ENCODE peak calls at places on chromosomes 6 and 20, in four cellular contexts. V is psoas muscle, K is fibroblast of lung, H is AG10803. P is an unnamed sample.

GRCh38 chr20:54167909-54168872 is 5.6 kb downstream of the CYP24A1 start:
- DNase-seq in V (no peak), K (peak), H (no peak), P (peak)

GRCh38 chr6:114364295-114364694 is 21.5 kb upstream of the HS3ST5 start:
- DNase-seq in V (no peak), K (peak), H (no peak), P (peak)

GRCh38 chr6:34424200-34425131 is 1.4 kb downstream of the RPS10 start:
- DNase-seq in V (no peak), K (no peak), H (no peak), P (no peak)

GRCh38 chr6:140537834-140538680 is 1163.6 kb upstream of the CITED2 start:
- DNase-seq in V (no peak), K (peak), H (peak), P (peak)

GRCh38 chr6:101365181-101365580 is 28.3 kb upstream of the GRIK2 start:
- DNase-seq in V (no peak), K (no peak), H (no peak), P (no peak)

GRCh38 chr6:119147101-119148053 is 68.9 kb upstream of the FAM184A start:
- DNase-seq in V (peak), K (peak), H (peak), P (peak)

GRCh38 chr6:129748212-129748900 is 38.4 kb upstream of the ARHGAP18 start:
- DNase-seq in V (peak), K (peak), H (peak), P (peak)

GRCh38 chr6:20202070-20202658 is 10.1 kb downstream of the MBOAT1 start:
- DNase-seq in V (no peak), K (peak), H (peak), P (peak)

GRCh38 chr6:116511424-116512131 is at the start of gene CALHM5:
- DNase-seq in V (peak), K (peak), H (peak), P (peak)

P was measured in astrocyte.